ENCODE peak calls at places on chromosomes 6 and 20, in five cellular contexts. M is myocyte, G is posterior cingulate gyrus, A is GM10248, F is amniotic stem cell. O is an unnamed sample.

GRCh38 chr6:150767585-150768164 is 97.8 kb upstream of the MTHFD1L start:
- DNase-seq in M (no peak), G (no peak), A (no peak), F (no peak), O (no peak)

GRCh38 chr6:122400121-122400450 is 634 bp downstream of the HSF2 start:
- DNase-seq in M (no peak), G (no peak), A (no peak), F (no peak), O (no peak)

GRCh38 chr20:61193164-61193563 is 58.9 kb upstream of the CDH4 start:
- DNase-seq in M (no peak), G (no peak), A (no peak), F (no peak), O (no peak)

GRCh38 chr6:70312165-70312564 is 9.3 kb upstream of the COL9A1 start:
- DNase-seq in M (peak; percentile 97), G (no peak), A (no peak), F (no peak), O (no peak)

GRCh38 chr6:136114661-136115060 is 135.4 kb downstream of the MTFR2 start:
- DNase-seq in M (no peak), G (no peak), A (no peak), F (no peak), O (no peak)

GRCh38 chr6:31070711-31071197 is 41.6 kb downstream of the C6orf15 start:
- DNase-seq in M (peak; percentile 74), G (peak; percentile 62), A (no peak), F (peak; percentile 54), O (no peak)

GRCh38 chr6:39269971-39270370 is 40.7 kb upstream of the KCNK5 start:
- DNase-seq in M (no peak), G (no peak), A (no peak), F (no peak), O (no peak)

GRCh38 chr6:72933216-72933615 is 292.1 kb downstream of the KHDC1L start:
- DNase-seq in M (no peak), G (no peak), A (no peak), F (no peak), O (no peak)

GRCh38 chr6:106300944-106301343 is 24.6 kb downstream of the ATG5 start:
- DNase-seq in M (peak; percentile 56), G (no peak), A (peak; percentile 16), F (peak; percentile 32), O (no peak)

GRCh38 chr6:110874880-110875547 is 429 bp downstream of the AMD1 start:
- DNase-seq in M (no peak), G (no peak), A (no peak), F (no peak), O (peak; percentile 56)

GRCh38 chr6:156776841-156777576 is at the start of gene ARID1B:
- DNase-seq in M (peak; percentile 89), G (peak; percentile 80), A (peak; percentile 77), F (peak; percentile 58), O (peak; percentile 80)

GRCh38 chr20:9508240-9508661 is 6.1 kb upstream of the LAMP5 start:
- DNase-seq in M (no peak), G (no peak), A (no peak), F (no peak), O (no peak)

GRCh38 chr6:138943089-138943625 is 44.9 kb downstream of the REPS1 start:
- DNase-seq in M (no peak), G (no peak), A (no peak), F (no peak), O (no peak)

GRCh38 chr6:35611235-35611634 is 77.5 kb downstream of the FKBP5 start:
- DNase-seq in M (peak; percentile 56), G (no peak), A (no peak), F (no peak), O (peak; percentile 25)

GRCh38 chr6:145814501-145815350 is at the start of gene FBXO30:
- DNase-seq in M (peak; percentile 93), G (peak; percentile 87), A (peak; percentile 91), F (peak; percentile 56), O (peak; percentile 88)

GRCh38 chr6:117404548-117404947 is 21.2 kb downstream of the ROS1 start:
- DNase-seq in M (peak; percentile 51), G (no peak), A (no peak), F (no peak), O (no peak)

GRCh38 chr6:90676516-90676915 is 89.6 kb upstream of the MAP3K7 start:
- DNase-seq in M (no peak), G (no peak), A (no peak), F (no peak), O (no peak)

GRCh38 chr6:26216015-26216885 is 129.0 kb downstream of the HFE start:
- DNase-seq in M (peak; percentile 64), G (no peak), A (peak; percentile 85), F (peak; percentile 95), O (peak; percentile 59)

GRCh38 chr6:53686541-53686940 is 21.0 kb upstream of the KLHL31 start:
- DNase-seq in M (peak; percentile 56), G (no peak), A (no peak), F (no peak), O (no peak)

GRCh38 chr20:6704132-6704861 is 63.2 kb upstream of the BMP2 start:
- DNase-seq in M (peak; percentile 66), G (no peak), A (no peak), F (no peak), O (no peak)

GRCh38 chr6:4809999-4810918 is 34.1 kb downstream of the CDYL start:
- DNase-seq in M (peak; percentile 30), G (no peak), A (no peak), F (no peak), O (no peak)

GRCh38 chr6:137681445-137682009 is 185.5 kb upstream of the TNFAIP3 start:
- DNase-seq in M (no peak), G (no peak), A (no peak), F (no peak), O (no peak)

GRCh38 chr20:60572991-60573390 is 614.8 kb downstream of the CDH26 start:
- DNase-seq in M (no peak), G (no peak), A (no peak), F (no peak), O (no peak)

GRCh38 chr6:101784094-101784493 is 390.6 kb downstream of the GRIK2 start:
- DNase-seq in M (no peak), G (no peak), A (no peak), F (no peak), O (no peak)

GRCh38 chr6:148364056-148364844 is 21.6 kb downstream of the SASH1 start:
- DNase-seq in M (no peak), G (no peak), A (no peak), F (no peak), O (no peak)

GRCh38 chr6:32369678-32370077 is 2.0 kb downstream of the TSBP1 start:
- DNase-seq in M (peak; percentile 19), G (no peak), A (no peak), F (no peak), O (no peak)

GRCh38 chr6:79425589-79426311 is 111.5 kb downstream of the LCA5 start:
- DNase-seq in M (no peak), G (no peak), A (no peak), F (no peak), O (no peak)

GRCh38 chr6:34223381-34223963 is 13.2 kb upstream of the HMGA1 start:
- DNase-seq in M (no peak), G (no peak), A (no peak), F (no peak), O (no peak)

GRCh38 chr20:34579191-34579661 is 20.7 kb downstream of the MAP1LC3A start:
- DNase-seq in M (peak; percentile 86), G (peak; percentile 84), A (no peak), F (peak; percentile 77), O (no peak)

GRCh38 chr6:42402184-42402583 is 49.5 kb downstream of the TRERF1 start:
- DNase-seq in M (no peak), G (no peak), A (peak; percentile 57), F (peak; percentile 41), O (peak; percentile 52)

GRCh38 chr20:43102394-43102793 is 87.3 kb downstream of the PTPRT start:
- DNase-seq in M (no peak), G (no peak), A (no peak), F (no peak), O (no peak)

GRCh38 chr6:51675020-51675419 is 412.4 kb downstream of the PKHD1 start:
- DNase-seq in M (no peak), G (no peak), A (no peak), F (no peak), O (no peak)

GRCh38 chr6:18265787-18266523 is 1.6 kb upstream of the DEK start:
- DNase-seq in M (no peak), G (no peak), A (no peak), F (no peak), O (no peak)

GRCh38 chr20:33531047-33531877 is 41.4 kb downstream of the CBFA2T2 start:
- DNase-seq in M (no peak), G (no peak), A (no peak), F (peak; percentile 9), O (no peak)

GRCh38 chr20:5606347-5606746 is 143.9 kb upstream of the SHLD1 start:
- DNase-seq in M (no peak), G (no peak), A (no peak), F (no peak), O (no peak)

GRCh38 chr6:1820165-1820564 is 210.4 kb downstream of the FOXC1 start:
- DNase-seq in M (no peak), G (no peak), A (no peak), F (no peak), O (no peak)

GRCh38 chr6:73695619-73696421 is at the start of gene CD109:
- DNase-seq in M (peak; percentile 72), G (peak; percentile 16), A (peak; percentile 52), F (no peak), O (peak; percentile 51)

GRCh38 chr6:10434235-10434634 is 19.4 kb upstream of the TFAP2A start:
- DNase-seq in M (no peak), G (no peak), A (no peak), F (no peak), O (no peak)

GRCh38 chr6:50975216-50975615 is 156.5 kb downstream of the TFAP2B start:
- DNase-seq in M (no peak), G (no peak), A (no peak), F (no peak), O (no peak)

O was measured in activated CD8-positive, alpha-beta memory T cell treated with anti-CD3 and anti-CD28 coated beads, Interleukin-2, amount 50 U/mL, for 4 hours.